ENCODE peak calls at places on chromosomes 2 and 18, in six cellular contexts. F, Q, N, J, B and E are unnamed samples.

GRCh38 chr2:133293544-133294270 is 274.6 kb downstream of the NCKAP5 start:
- DNase-seq in Q (no peak), F (no peak), B (no peak), N (no peak), J (peak; percentile 16), E (no peak)

GRCh38 chr2:40653829-40654228 is 201.9 kb upstream of the SLC8A1 start:
- DNase-seq in J (no peak), Q (no peak), F (no peak), B (no peak), N (no peak), E (peak; percentile 41)

GRCh38 chr2:24818721-24819167 is 25.5 kb downstream of the CENPO start:
- DNase-seq in N (no peak), J (peak; percentile 31), B (no peak), Q (peak; percentile 84), F (no peak), E (no peak)

GRCh38 chr18:23618862-23619387 is 32.6 kb upstream of the NPC1 start:
- DNase-seq in F (peak; percentile 88), Q (no peak), J (no peak), N (no peak), B (no peak), E (no peak)

GRCh38 chr2:101501443-101501842 is 26.5 kb upstream of the RFX8 start:
- DNase-seq in B (no peak), F (no peak), Q (peak; percentile 47), J (no peak), N (no peak), E (no peak)

GRCh38 chr18:23994361-23994902 is 20.1 kb upstream of the TTC39C start:
- DNase-seq in Q (peak; percentile 88), J (peak; percentile 88), B (no peak), F (no peak), N (peak; percentile 18), E (peak; percentile 68)

GRCh38 chr2:237557633-237558015 is 8.8 kb upstream of the PRLH start:
- DNase-seq in Q (no peak), N (no peak), J (no peak), B (no peak), F (no peak), E (no peak)

GRCh38 chr2:219570924-219571310 is 422 bp downstream of the OBSL1 start:
- DNase-seq in F (no peak), J (peak; percentile 25), B (no peak), N (no peak), Q (peak; percentile 96), E (no peak)

GRCh38 chr18:34767601-34768027 is 57.5 kb downstream of the DTNA start:
- DNase-seq in N (no peak), Q (peak; percentile 27), F (no peak), B (no peak), J (peak; percentile 82), E (peak; percentile 73)

GRCh38 chr2:32963941-32964340 is 17.2 kb downstream of the LTBP1 start:
- DNase-seq in B (no peak), Q (peak; percentile 65), F (no peak), N (no peak), J (peak; percentile 87), E (no peak)

GRCh38 chr18:68848242-68848641 is 50.4 kb downstream of the CCDC102B start:
- DNase-seq in J (no peak), B (no peak), N (no peak), F (no peak), Q (no peak), E (no peak)

GRCh38 chr2:211085056-211085680 is 528.8 kb downstream of the CPS1 start:
- DNase-seq in F (no peak), B (peak; percentile 40), J (peak; percentile 27), Q (peak; percentile 8), N (peak; percentile 44), E (no peak)

DNA sequence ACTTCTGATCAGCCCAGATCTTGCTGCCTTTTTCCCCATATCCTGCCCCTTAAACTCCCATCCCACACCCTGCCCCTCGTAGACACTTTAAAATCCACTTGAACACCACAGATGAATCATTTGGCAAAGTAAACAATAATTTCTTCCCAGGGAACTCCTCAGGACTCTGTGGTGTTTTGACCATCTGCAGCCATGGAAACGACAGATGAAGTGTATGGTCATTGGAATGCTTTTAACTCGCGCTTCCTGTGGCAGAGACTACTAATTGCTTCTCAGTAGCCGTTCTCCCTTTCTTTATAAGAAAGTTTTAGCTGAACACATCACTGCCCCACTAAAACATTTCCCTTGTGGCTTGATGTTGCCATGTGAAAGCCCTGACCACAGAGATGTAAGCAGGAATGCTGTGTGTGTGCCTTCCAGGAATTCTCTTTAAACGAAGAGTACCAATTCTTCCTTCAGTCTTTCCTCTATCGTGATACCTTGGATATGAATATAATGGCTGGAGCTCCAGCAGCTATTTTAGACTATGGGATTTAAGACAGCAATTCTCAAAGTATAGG is 92.7 kb upstream of the PARD3B start:
- DNase-seq in N (peak; percentile 23), J (peak; percentile 96), B (no peak), Q (peak; percentile 71), F (peak; percentile 43), E (no peak)
- H3K4me2 ChIP-seq in N (peak overlapping the region; percentile 37), J (peak overlapping the region; percentile 49), B (no peak overlapping the region), Q (peak overlapping the region; percentile 82), F (no peak overlapping the region), E (no peak overlapping the region)

GRCh38 chr2:210072922-210073509 is 70.6 kb downstream of the RPE start:
- DNase-seq in J (peak; percentile 73), Q (peak; percentile 46), B (peak; percentile 58), F (no peak), N (peak; percentile 35), E (no peak)
- TF ChIP-seq CTCF in J (peak; percentile 73), Q (peak; percentile 80), B (peak; percentile 90), F (peak; percentile 79), N (peak; percentile 75), E (peak; percentile 54)

DNA sequence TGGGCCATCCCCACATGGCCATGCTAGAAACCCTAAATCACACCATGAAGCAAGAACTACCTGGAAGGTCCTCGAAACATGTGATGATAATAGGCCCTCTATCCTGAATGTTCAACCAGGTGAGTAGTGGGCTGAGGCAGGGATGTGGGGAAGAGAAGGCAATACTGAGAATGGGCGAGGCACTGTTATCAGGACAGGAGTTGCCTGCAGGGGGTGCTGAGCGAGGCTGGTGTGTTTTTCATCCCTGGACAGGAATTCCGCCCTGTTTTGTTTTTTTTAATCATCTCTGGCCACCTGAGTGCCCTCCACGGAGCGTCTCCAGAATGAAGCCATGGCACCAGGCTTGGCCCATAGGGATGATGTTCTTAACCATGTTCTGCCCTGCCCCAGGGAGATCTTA is 103.0 kb upstream of the SOX11 start:
- DNase-seq in J (no peak), B (no peak), N (no peak), F (no peak), Q (no peak), E (no peak)
- H3K4me1 ChIP-seq in J (no peaks in the 10 kb centered on the region), B (no peaks in the 10 kb centered on the region), N (no peaks in the 10 kb centered on the region), F (no peaks in the 10 kb centered on the region), Q (no peaks in the 10 kb centered on the region), E (no peaks in the 10 kb centered on the region)

DNA sequence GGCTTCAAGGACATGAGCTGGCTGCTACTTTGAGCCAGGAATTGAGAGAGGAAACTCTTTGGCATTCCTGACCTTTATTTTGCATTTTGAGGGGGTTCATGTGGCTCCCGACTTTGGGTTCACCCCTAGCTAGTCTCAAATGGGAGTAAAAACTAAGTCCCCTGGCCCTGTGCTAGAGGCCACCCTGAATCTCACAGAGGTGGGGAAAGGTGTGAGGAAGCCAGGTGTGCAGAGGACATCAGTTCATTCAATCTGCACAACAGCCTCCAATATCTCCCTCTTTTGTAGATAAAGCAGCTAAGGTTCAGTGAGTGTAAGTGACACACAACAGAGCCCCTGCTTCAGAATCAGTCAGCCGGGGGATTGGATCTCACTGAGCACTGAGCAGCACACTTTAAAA is 325.7 kb downstream of the DCDC2C start:
- DNase-seq in Q (no peak), B (no peak), N (no peak), F (no peak), J (no peak), E (no peak)
- H3K4me2 ChIP-seq in Q (no peak overlapping the region), B (no peak overlapping the region), N (no peak overlapping the region), F (no peak overlapping the region), J (no peak overlapping the region), E (no peak overlapping the region)

DNA sequence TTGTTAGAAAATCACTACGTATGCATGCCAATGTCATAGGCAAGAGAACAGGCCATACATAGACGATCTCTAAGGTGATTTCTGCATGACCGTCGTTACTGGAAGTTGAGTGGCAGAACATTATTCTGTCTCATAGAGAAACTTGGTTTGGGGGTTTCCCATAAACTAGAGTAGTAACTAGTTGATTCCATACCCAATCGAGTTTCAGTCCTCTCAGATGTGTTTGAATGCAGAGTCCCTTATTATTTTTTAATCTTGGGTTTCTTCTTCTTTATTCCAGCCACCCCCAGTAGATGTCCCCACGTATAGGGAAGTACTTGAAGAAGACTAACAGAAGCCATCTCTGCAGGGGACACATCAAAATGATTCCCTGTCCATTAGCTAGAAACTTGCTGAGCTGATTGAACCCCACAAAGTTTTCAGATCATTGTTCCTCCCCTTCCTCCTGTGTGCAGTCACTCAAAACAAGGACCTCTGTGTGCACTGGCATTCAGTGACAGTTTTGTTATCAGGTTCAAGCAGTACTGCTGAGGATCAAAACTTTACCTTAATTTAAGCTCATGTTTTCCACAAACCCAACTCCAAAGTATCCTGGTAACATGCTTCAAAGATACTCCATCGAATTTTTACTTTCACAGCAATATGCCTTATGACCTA is 68.4 kb upstream of the CDCA7 start:
- DNase-seq in Q (no peak), B (peak; percentile 53), J (no peak), N (no peak), F (no peak), E (no peak)
- TF ChIP-seq CTCF in Q (no peak), B (peak; percentile 75), J (no peak), N (peak; percentile 20), F (no peak), E (peak; percentile 2)

DNA sequence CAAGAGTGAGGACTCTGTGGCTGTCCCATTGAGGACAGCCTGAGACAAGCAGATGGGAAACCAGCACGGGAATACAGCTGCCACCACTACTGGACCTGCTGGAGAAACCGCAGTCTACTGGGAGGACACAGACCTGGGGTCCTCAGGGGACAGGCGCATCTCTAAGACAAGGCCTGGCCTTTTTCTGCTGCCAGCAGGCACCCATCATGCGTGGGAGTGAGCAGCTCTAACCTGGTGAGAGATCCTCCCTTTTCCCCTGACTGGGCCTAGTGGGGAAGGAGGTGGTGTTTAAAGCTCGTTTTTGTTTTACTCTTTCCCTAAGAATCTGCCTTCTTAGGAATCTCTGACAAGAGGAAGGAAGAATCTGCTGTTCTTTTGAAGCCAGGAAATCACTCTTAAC is 36.6 kb downstream of the CYRIA start:
- DNase-seq in B (no peak), J (no peak), F (no peak), N (no peak), Q (no peak), E (no peak)
- H3K4me1 ChIP-seq in B (peaks cover 87% of the 10 kb centered on the region), J (peaks cover 4% of the 10 kb centered on the region), F (peaks cover 6% of the 10 kb centered on the region), N (no peaks in the 10 kb centered on the region), Q (peaks cover 10% of the 10 kb centered on the region), E (no peaks in the 10 kb centered on the region)

GRCh38 chr2:151290467-151290866 is 999 bp upstream of the NMI start:
- DNase-seq in N (no peak), J (no peak), B (no peak), Q (no peak), F (no peak), E (no peak)
- H3K4me2 ChIP-seq in N (peak overlapping the region; percentile 84), J (peak overlapping the region; percentile 75), B (peak overlapping the region; percentile 80), Q (peak overlapping the region; percentile 93), F (no peak overlapping the region), E (peak overlapping the region; percentile 83)

GRCh38 chr18:21912339-21913239 is 172.0 kb downstream of the MIB1 start:
- DNase-seq in B (no peak), Q (no peak), N (no peak), J (no peak), F (no peak), E (no peak)
- TF ChIP-seq CTCF in B (no peak), Q (no peak), N (peak; percentile 25), J (no peak), F (peak; percentile 56), E (peak; percentile 3)

GRCh38 chr2:54603796-54604195 is 119.7 kb upstream of the EML6 start:
- DNase-seq in J (no peak), F (no peak), Q (no peak), N (no peak), B (no peak), E (no peak)
- H3K4me1 ChIP-seq in J (peaks cover 9% of the 10 kb centered on the region), F (peaks cover 9% of the 10 kb centered on the region), Q (peaks cover 17% of the 10 kb centered on the region), N (no peaks in the 10 kb centered on the region), B (peaks cover 30% of the 10 kb centered on the region), E (peaks cover 41% of the 10 kb centered on the region)